ENCODE peak calls at places on chromosomes 7 and 10, in seven cellular contexts. One of them, this sample, is unnamed.

GRCh38 chr10:91251430-91252056 is 31.1 kb downstream of the PCGF5 start:
- DNase-seq in NCI-H1417: peak; percentile 15
- DNase-seq in left colon: peak; percentile 37
- DNase-seq in Calu3: peak; percentile 28
- DNase-seq in kidney glomerular epithelial cell: peak; percentile 60
- DNase-seq in cardiac muscle cell: peak; percentile 66
- DNase-seq in heart right ventricle: no peak
- DNase-seq in this sample: peak; percentile 37

GRCh38 chr7:92644406-92645113 is 54.4 kb upstream of the FAM133B start:
- DNase-seq in NCI-H1417: no peak
- DNase-seq in left colon: peak; percentile 23
- DNase-seq in Calu3: no peak
- DNase-seq in kidney glomerular epithelial cell: no peak
- DNase-seq in cardiac muscle cell: peak; percentile 71
- DNase-seq in heart right ventricle: peak; percentile 74
- DNase-seq in this sample: no peak

GRCh38 chr10:86264481-86265231 is 101.9 kb downstream of the GRID1 start:
- DNase-seq in NCI-H1417: no peak
- DNase-seq in left colon: no peak
- DNase-seq in Calu3: no peak
- DNase-seq in kidney glomerular epithelial cell: no peak
- DNase-seq in cardiac muscle cell: no peak
- DNase-seq in heart right ventricle: no peak
- DNase-seq in this sample: peak; percentile 23

GRCh38 chr10:116168329-116168728 is 104.7 kb downstream of the GFRA1 start:
- DNase-seq in NCI-H1417: no peak
- DNase-seq in left colon: no peak
- DNase-seq in Calu3: no peak
- DNase-seq in kidney glomerular epithelial cell: no peak
- DNase-seq in cardiac muscle cell: no peak
- DNase-seq in heart right ventricle: no peak
- DNase-seq in this sample: no peak

GRCh38 chr7:153588596-153588995 is 463.6 kb upstream of the DPP6 start:
- DNase-seq in NCI-H1417: no peak
- DNase-seq in left colon: no peak
- DNase-seq in Calu3: no peak
- DNase-seq in kidney glomerular epithelial cell: no peak
- DNase-seq in cardiac muscle cell: no peak
- DNase-seq in heart right ventricle: no peak
- DNase-seq in this sample: no peak

GRCh38 chr10:132551093-132551807 is 13.7 kb downstream of the INPP5A start:
- DNase-seq in NCI-H1417: no peak
- DNase-seq in left colon: peak; percentile 20
- DNase-seq in Calu3: no peak
- DNase-seq in kidney glomerular epithelial cell: no peak
- DNase-seq in cardiac muscle cell: no peak
- DNase-seq in heart right ventricle: no peak
- DNase-seq in this sample: no peak

GRCh38 chr10:36254191-36254590 is 612.1 kb upstream of the FZD8 start:
- DNase-seq in NCI-H1417: no peak
- DNase-seq in left colon: peak; percentile 22
- DNase-seq in Calu3: no peak
- DNase-seq in kidney glomerular epithelial cell: peak; percentile 2
- DNase-seq in cardiac muscle cell: peak; percentile 12
- DNase-seq in heart right ventricle: peak; percentile 67
- DNase-seq in this sample: no peak

GRCh38 chr10:24952146-24952700 is at the start of gene PRTFDC1:
- DNase-seq in NCI-H1417: peak; percentile 76
- DNase-seq in left colon: peak; percentile 69
- DNase-seq in Calu3: peak; percentile 58
- DNase-seq in kidney glomerular epithelial cell: no peak
- DNase-seq in cardiac muscle cell: no peak
- DNase-seq in heart right ventricle: peak; percentile 55
- DNase-seq in this sample: no peak

GRCh38 chr7:148014473-148014872 is 576.1 kb upstream of the C7orf33 start:
- DNase-seq in NCI-H1417: no peak
- DNase-seq in left colon: no peak
- DNase-seq in Calu3: no peak
- DNase-seq in kidney glomerular epithelial cell: no peak
- DNase-seq in cardiac muscle cell: no peak
- DNase-seq in heart right ventricle: no peak
- DNase-seq in this sample: no peak

GRCh38 chr7:139200382-139200781 is 30.7 kb upstream of the UBN2 start:
- DNase-seq in NCI-H1417: no peak
- DNase-seq in left colon: no peak
- DNase-seq in Calu3: no peak
- DNase-seq in kidney glomerular epithelial cell: no peak
- DNase-seq in cardiac muscle cell: no peak
- DNase-seq in heart right ventricle: no peak
- DNase-seq in this sample: no peak

GRCh38 chr7:37320840-37321468 is 127.7 kb downstream of the ELMO1 start:
- DNase-seq in NCI-H1417: no peak
- DNase-seq in left colon: no peak
- DNase-seq in Calu3: no peak
- DNase-seq in kidney glomerular epithelial cell: no peak
- DNase-seq in cardiac muscle cell: no peak
- DNase-seq in heart right ventricle: no peak
- DNase-seq in this sample: no peak

GRCh38 chr7:13524076-13524475 is 465.4 kb downstream of the ETV1 start:
- DNase-seq in NCI-H1417: no peak
- DNase-seq in left colon: no peak
- DNase-seq in Calu3: no peak
- DNase-seq in kidney glomerular epithelial cell: no peak
- DNase-seq in cardiac muscle cell: no peak
- DNase-seq in heart right ventricle: no peak
- DNase-seq in this sample: no peak

GRCh38 chr7:28921822-28922221 is 36.3 kb downstream of the TRIL start:
- DNase-seq in NCI-H1417: peak; percentile 68
- DNase-seq in left colon: peak; percentile 19
- DNase-seq in Calu3: peak; percentile 67
- DNase-seq in kidney glomerular epithelial cell: peak; percentile 52
- DNase-seq in cardiac muscle cell: peak; percentile 81
- DNase-seq in heart right ventricle: no peak
- DNase-seq in this sample: peak; percentile 68

GRCh38 chr10:97612386-97612785 is 20.9 kb downstream of the MORN4 start:
- DNase-seq in NCI-H1417: peak; percentile 1
- DNase-seq in left colon: no peak
- DNase-seq in Calu3: peak; percentile 17
- DNase-seq in kidney glomerular epithelial cell: peak; percentile 63
- DNase-seq in cardiac muscle cell: peak; percentile 33
- DNase-seq in heart right ventricle: no peak
- DNase-seq in this sample: peak; percentile 55

GRCh38 chr10:120600871-120601644 is 144.0 kb downstream of the PLPP4 start:
- DNase-seq in NCI-H1417: no peak
- DNase-seq in left colon: no peak
- DNase-seq in Calu3: peak; percentile 28
- DNase-seq in kidney glomerular epithelial cell: peak; percentile 1
- DNase-seq in cardiac muscle cell: peak; percentile 42
- DNase-seq in heart right ventricle: no peak
- DNase-seq in this sample: no peak

GRCh38 chr7:114345494-114345893 is 69.1 kb upstream of the FOXP2 start:
- DNase-seq in NCI-H1417: no peak
- DNase-seq in left colon: no peak
- DNase-seq in Calu3: no peak
- DNase-seq in kidney glomerular epithelial cell: no peak
- DNase-seq in cardiac muscle cell: no peak
- DNase-seq in heart right ventricle: no peak
- DNase-seq in this sample: no peak

GRCh38 chr10:60069311-60069710 is 163.0 kb upstream of the CCDC6 start:
- DNase-seq in NCI-H1417: no peak
- DNase-seq in left colon: no peak
- DNase-seq in Calu3: no peak
- DNase-seq in kidney glomerular epithelial cell: no peak
- DNase-seq in cardiac muscle cell: no peak
- DNase-seq in heart right ventricle: no peak
- DNase-seq in this sample: no peak

GRCh38 chr10:14564268-14564744 is 210.4 kb downstream of the FAM107B start:
- DNase-seq in NCI-H1417: no peak
- DNase-seq in left colon: no peak
- DNase-seq in Calu3: no peak
- DNase-seq in kidney glomerular epithelial cell: peak; percentile 88
- DNase-seq in cardiac muscle cell: no peak
- DNase-seq in heart right ventricle: no peak
- DNase-seq in this sample: no peak

GRCh38 chr7:100044719-100045118 is 4.9 kb upstream of the ZSCAN21 start:
- DNase-seq in NCI-H1417: no peak
- DNase-seq in left colon: peak; percentile 56
- DNase-seq in Calu3: no peak
- DNase-seq in kidney glomerular epithelial cell: no peak
- DNase-seq in cardiac muscle cell: no peak
- DNase-seq in heart right ventricle: no peak
- DNase-seq in this sample: peak; percentile 42

GRCh38 chr7:70574970-70575799 is 556.8 kb upstream of the GALNT17 start:
- DNase-seq in NCI-H1417: peak; percentile 50
- DNase-seq in left colon: no peak
- DNase-seq in Calu3: no peak
- DNase-seq in kidney glomerular epithelial cell: peak; percentile 69
- DNase-seq in cardiac muscle cell: no peak
- DNase-seq in heart right ventricle: no peak
- DNase-seq in this sample: no peak

GRCh38 chr10:21757601-21757901 is 223.5 kb downstream of the MLLT10 start:
- DNase-seq in NCI-H1417: no peak
- DNase-seq in left colon: no peak
- DNase-seq in Calu3: no peak
- DNase-seq in kidney glomerular epithelial cell: no peak
- DNase-seq in cardiac muscle cell: peak; percentile 45
- DNase-seq in heart right ventricle: no peak
- DNase-seq in this sample: no peak

This sample was measured in Caco-2.